ENCODE peak calls at places on chromosome 14, in nine cellular contexts. I is esophagus muscularis mucosa, E is body of pancreas, F is NB4, R is transverse colon, H is right lobe of liver, M is K562, C is lower leg skin, J is sigmoid colon. N is an unnamed sample.

GRCh38 chr14:90213099-90213748 is 43.1 kb upstream of the PSMC1 start:
- DNase-seq in I (no peak), E (no peak), F (no peak), R (no peak), H (no peak), M (no peak), C (no peak), J (no peak), N (no peak)

GRCh38 chr14:85527006-85527405 is 2.9 kb upstream of the FLRT2 start:
- DNase-seq in I (no peak), E (no peak), F (no peak), R (no peak), H (no peak), M (no peak), C (no peak), J (no peak), N (no peak)

GRCh38 chr14:90115780-90116179 is 54.0 kb downstream of the KCNK13 start:
- DNase-seq in I (no peak), E (no peak), F (no peak), R (no peak), H (no peak), M (no peak), C (no peak), J (no peak), N (no peak)

GRCh38 chr14:65169351-65169750 is 67.0 kb upstream of the MAX start:
- DNase-seq in I (no peak), E (no peak), F (no peak), R (no peak), H (no peak), M (no peak), C (no peak), J (no peak), N (no peak)

GRCh38 chr14:24037658-24038037 is 14.2 kb upstream of the CARMIL3 start:
- DNase-seq in I (no peak), E (peak), F (no peak), R (peak), H (no peak), M (no peak), C (no peak), J (no peak), N (no peak)

GRCh38 chr14:51644215-51644969 is 7.3 kb upstream of the FRMD6 start:
- DNase-seq in I (no peak), E (no peak), F (no peak), R (no peak), H (no peak), M (no peak), C (no peak), J (no peak), N (no peak)

GRCh38 chr14:60622920-60623263 is 26.4 kb downstream of the SIX1 start:
- DNase-seq in I (no peak), E (no peak), F (peak), R (no peak), H (no peak), M (no peak), C (no peak), J (no peak), N (no peak)

GRCh38 chr14:59123975-59124374 is 64.5 kb upstream of the DAAM1 start:
- DNase-seq in I (no peak), E (no peak), F (no peak), R (no peak), H (no peak), M (no peak), C (no peak), J (no peak), N (no peak)

GRCh38 chr14:99590746-99591555 is 13.1 kb downstream of the CCDC85C start:
- DNase-seq in I (no peak), E (no peak), F (peak), R (no peak), H (no peak), M (no peak), C (no peak), J (peak), N (peak)

GRCh38 chr14:106488293-106488692 is 961.9 kb downstream of the TMEM121 start:
- DNase-seq in I (no peak), E (no peak), F (no peak), R (no peak), H (no peak), M (no peak), C (no peak), J (no peak), N (no peak)

GRCh38 chr14:66015046-66015780 is 471.0 kb upstream of the CCDC196 start:
- DNase-seq in I (no peak), E (no peak), F (no peak), R (no peak), H (no peak), M (no peak), C (no peak), J (no peak), N (no peak)

GRCh38 chr14:50018236-50019210 is 97.8 kb downstream of the VCPKMT start:
- DNase-seq in I (no peak), E (peak), F (no peak), R (peak), H (peak), M (no peak), C (no peak), J (peak), N (no peak)

GRCh38 chr14:101020971-101021370 is 117.4 kb upstream of the RTL1 start:
- DNase-seq in I (peak), E (no peak), F (no peak), R (peak), H (peak), M (no peak), C (no peak), J (peak), N (no peak)

GRCh38 chr14:20978687-20979086 is 11.1 kb upstream of the METTL17 start:
- DNase-seq in I (no peak), E (no peak), F (no peak), R (no peak), H (no peak), M (no peak), C (no peak), J (no peak), N (no peak)

GRCh38 chr14:63426838-63427237 is 108.1 kb upstream of the GPHB5 start:
- DNase-seq in I (no peak), E (no peak), F (no peak), R (no peak), H (no peak), M (no peak), C (no peak), J (no peak), N (no peak)

GRCh38 chr14:80213602-80214001 is 2.3 kb upstream of the DIO2 start:
- DNase-seq in I (no peak), E (peak), F (peak), R (peak), H (no peak), M (no peak), C (no peak), J (no peak), N (peak)

GRCh38 chr14:65792208-65792905 is 379.8 kb downstream of the FUT8 start:
- DNase-seq in I (no peak), E (no peak), F (no peak), R (no peak), H (no peak), M (no peak), C (no peak), J (no peak), N (peak)

GRCh38 chr14:75980856-75981255 is 939 bp downstream of the TGFB3 start:
- DNase-seq in I (no peak), E (peak), F (no peak), R (no peak), H (no peak), M (no peak), C (no peak), J (peak), N (no peak)

GRCh38 chr14:36319899-36320209 is 583 bp downstream of the MBIP start:
- DNase-seq in I (no peak), E (no peak), F (no peak), R (no peak), H (no peak), M (no peak), C (no peak), J (no peak), N (no peak)

GRCh38 chr14:36317650-36318049 is 2.8 kb downstream of the MBIP start:
- DNase-seq in I (no peak), E (no peak), F (no peak), R (no peak), H (no peak), M (no peak), C (no peak), J (no peak), N (no peak)

GRCh38 chr14:36324897-36325296 is 4.5 kb upstream of the MBIP start:
- DNase-seq in I (no peak), E (no peak), F (no peak), R (no peak), H (no peak), M (no peak), C (no peak), J (no peak), N (no peak)

GRCh38 chr14:36316131-36316530 is 4.3 kb downstream of the MBIP start:
- DNase-seq in I (no peak), E (no peak), F (no peak), R (no peak), H (no peak), M (no peak), C (no peak), J (no peak), N (no peak)

DNA sequence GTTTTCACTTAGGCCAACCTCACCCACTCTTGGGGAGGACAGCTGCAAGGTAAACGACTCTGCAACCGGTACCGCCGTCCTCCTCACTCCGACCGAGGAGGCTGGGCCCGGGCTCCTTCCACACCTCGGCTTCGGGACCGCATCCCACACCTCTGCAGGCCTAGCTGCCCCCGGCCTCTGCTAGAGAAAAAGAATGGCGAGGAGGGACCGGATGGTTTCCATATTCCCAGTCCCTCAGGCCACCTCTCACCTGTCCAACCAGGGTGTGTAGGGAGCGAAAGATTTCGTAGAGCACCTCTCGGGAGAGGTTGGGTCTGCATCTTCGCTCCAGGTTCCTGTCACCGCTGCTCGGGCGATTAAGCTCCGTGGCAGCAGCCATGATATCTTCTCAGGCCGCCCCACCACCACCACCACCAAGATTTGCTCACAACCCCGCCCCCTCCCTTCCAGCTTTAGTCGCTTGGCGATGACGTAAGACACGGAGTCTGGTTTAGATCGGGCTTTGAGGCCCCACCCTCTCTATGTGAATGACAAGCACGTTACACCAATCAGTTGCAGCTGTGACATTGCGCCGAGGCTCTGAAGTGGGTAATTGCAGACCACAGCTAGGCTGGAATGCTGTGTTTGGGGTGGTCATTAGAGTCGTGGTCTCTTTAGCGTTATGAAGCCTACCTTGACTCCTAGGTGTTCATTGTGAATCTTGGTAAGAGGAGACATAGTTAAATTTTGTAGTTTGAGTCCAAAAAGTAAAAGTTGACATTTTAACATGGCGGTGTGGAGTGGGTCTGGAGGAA is at the start of gene MBIP:
- DNase-seq in I (peak), E (peak), F (peak), R (peak), H (peak), M (peak), C (peak), J (peak), N (peak)
- TF ChIP-seq POLR2A in I (no peak), E (peak), F (peak), R (peak), H (peak), M (peak), C (no peak), J (peak), N (peak)

DNA sequence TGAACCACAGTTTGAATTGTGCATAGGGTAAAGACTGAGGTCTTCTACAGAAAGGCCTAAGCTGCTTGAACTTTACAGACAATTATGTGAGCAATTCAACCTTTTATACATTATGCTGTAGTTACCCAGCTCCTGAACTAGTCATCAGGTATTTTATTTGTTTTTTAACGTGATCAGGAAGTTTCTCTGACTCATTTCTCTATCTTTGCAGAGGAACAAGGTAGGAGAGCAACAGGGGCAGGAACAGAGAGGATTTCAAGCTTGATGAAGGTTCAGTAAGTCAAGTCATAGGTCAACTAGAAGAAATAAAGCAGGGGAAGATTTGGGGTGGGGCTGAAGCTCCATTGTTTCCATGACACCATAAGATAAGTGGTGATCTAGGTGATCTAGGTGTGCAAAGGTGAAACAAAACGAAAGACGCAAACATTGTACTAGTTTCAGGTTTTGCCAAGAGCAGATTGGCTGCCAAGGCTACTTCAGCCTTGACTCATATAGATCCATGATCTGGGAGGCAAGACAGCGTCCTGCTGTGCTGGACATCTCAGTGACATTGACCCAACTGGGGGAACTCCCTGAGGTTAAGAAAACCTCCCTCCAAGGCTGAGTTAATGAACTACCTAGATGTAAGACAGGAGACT is 198.1 kb downstream of the DAD1 start:
- DNase-seq in I (no peak), E (no peak), F (no peak), R (peak), H (no peak), M (no peak), C (no peak), J (no peak), N (no peak)
- TF ChIP-seq POLR2A in I (no peak), E (no peak), F (no peak), R (no peak), H (no peak), M (no peak), C (no peak), J (no peak), N (no peak)

DNA sequence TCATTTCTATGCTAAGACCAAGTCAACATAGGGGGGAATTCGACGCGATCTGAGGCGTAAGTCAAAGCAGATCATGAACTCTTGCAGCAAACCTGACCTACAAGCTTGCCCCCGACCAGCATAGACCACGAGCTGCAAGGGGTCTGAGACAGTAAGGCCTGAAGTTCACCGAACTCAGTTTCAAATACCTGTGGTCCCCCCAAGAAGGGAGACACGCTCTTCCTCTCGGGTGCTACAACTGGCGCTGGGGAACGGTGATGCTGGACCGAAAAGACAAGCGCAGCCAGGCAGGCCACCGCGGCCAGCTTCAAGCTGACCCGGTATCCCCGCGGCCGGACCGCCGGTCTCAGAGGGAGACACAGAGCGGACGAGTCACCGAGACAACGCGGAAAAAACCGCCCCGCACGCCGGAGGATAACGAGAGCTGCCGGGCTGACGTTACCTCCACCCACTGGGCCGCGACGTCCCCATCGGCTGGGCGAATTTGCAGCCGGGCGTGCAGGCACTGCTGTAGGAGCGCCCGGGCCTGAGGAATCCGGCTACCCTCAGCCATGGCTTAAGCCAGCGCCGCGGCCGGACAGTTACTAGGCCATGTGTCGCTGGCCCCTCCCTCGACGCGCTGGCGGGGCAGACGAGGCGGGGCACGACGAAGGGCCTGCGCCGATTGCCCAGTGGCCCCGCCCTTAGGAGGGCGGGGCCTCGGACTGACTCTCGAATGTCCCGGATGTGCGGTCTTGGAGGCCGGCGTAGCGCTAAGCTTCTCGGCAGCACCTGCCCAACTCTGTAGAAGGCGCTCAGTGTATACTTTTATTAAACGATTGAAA is at the start of gene DTD2:
- DNase-seq in I (peak), E (peak), F (peak), R (peak), H (peak), M (peak), C (peak), J (peak), N (peak)
- TF ChIP-seq POLR2A in I (no peak), E (peak), F (peak), R (peak), H (peak), M (peak), C (no peak), J (peak), N (peak)

DNA sequence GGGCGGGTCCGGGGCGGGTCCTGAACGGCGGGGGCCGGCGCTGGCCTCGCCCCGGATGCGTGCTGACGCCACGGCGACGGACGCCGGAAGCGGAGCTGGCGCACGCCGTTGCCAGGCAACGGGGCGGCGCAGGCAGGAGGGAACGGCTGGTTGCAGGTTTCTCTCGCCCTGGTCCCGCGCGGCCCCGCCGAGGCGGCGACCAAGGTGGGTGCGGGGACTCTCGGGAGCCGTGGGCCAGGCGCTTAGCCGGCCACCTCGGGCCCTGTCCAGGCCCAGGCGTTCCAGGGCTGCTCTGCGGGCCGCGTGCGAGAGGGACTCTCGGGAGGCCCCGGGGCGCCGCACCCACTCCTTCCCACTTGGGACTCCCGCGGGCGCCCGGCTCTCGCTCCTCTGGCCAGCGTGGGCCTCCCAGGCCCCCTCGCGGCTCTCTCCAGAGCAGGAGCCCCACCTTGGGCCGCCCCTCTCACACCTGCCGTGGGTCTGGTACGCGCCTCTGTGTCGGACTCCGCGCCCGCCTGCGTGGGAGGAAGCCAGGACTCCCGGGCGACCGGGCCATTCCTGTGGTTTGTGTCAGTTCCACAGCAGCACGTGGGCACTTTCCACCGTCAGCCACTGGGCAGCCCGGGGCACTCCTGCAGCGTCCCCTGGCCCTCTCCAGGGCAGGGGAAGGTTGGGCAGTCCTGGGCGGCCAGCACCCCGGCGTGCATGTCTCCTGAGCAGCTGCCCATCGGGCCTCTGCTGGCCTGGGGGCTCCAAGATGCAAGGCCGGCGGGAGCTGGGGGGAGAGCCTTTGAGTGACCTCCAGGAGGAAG is at the start of gene CLBA1:
- DNase-seq in I (no peak), E (peak), F (peak), R (peak), H (peak), M (peak), C (peak), J (peak), N (peak)
- TF ChIP-seq POLR2A in I (no peak), E (peak), F (peak), R (no peak), H (peak), M (no peak), C (no peak), J (no peak), N (peak)

DNA sequence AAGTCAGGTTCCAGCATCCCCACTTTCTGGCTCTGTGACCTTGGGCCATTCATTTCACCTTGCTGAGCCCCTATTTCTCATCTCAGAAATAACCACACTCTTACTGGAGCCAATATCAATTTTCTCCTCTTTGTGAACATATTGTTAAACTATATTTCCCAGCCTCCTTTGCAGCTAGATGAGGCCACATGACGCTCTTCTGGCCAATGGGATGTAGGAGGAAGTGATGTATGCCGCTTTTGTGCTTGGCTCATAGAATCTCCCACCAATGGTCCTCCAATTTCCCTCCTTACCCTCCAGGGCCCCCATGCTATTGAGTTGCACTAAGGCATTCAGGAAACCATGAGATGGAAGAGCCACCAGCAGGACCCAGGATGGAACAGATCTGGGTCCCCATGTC is 24.6 kb upstream of the BDKRB2 start:
- DNase-seq in I (no peak), E (no peak), F (no peak), R (no peak), H (no peak), M (peak), C (no peak), J (no peak), N (no peak)
- TF ChIP-seq POLR2A in I (no peak), E (no peak), F (no peak), R (no peak), H (no peak), M (no peak), C (no peak), J (no peak), N (no peak)

DNA sequence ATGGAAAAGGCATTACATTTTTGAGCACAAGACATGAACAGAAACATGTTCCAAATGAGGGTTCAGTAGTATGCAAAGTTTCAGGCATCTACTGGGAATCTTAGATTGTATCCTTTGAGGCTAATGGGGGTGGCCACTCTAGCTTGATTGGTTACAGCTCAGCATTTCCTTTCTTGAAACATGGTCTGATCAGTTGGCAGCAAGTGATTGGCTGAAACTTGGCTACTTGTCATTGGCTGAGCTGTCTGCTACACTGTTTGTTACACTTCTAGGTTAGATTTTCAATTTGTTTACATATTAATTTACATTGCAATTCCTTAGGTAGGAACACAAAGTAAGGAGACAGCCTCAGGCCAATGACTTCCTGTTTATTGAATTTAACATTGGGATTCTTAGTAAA is 918.0 kb upstream of the SEL1L start:
- DNase-seq in I (no peak), E (no peak), F (no peak), R (no peak), H (no peak), M (no peak), C (no peak), J (no peak), N (no peak)
- TF ChIP-seq POLR2A in I (no peak), E (no peak), F (no peak), R (no peak), H (no peak), M (no peak), C (no peak), J (no peak), N (no peak)

GRCh38 chr14:55864890-55865655 is 253.1 kb upstream of the PELI2 start:
- DNase-seq in I (no peak), E (no peak), F (peak), R (no peak), H (no peak), M (peak), C (no peak), J (no peak), N (no peak)
- TF ChIP-seq POLR2A in I (no peak), E (no peak), F (no peak), R (no peak), H (no peak), M (no peak), C (no peak), J (no peak), N (no peak)

GRCh38 chr14:77040059-77040308 is 11.5 kb upstream of the IRF2BPL start:
- DNase-seq in I (no peak), E (no peak), F (no peak), R (no peak), H (no peak), M (no peak), C (no peak), J (no peak), N (no peak)
- TF ChIP-seq POLR2A in I (no peak), E (no peak), F (no peak), R (peak), H (peak), M (peak), C (no peak), J (no peak), N (no peak)